ENCODE peak calls at places on chromosomes 7 and 10, in ten cellular contexts. One of them, this sample, is unnamed.

GRCh38 chr10:34999532-34999931 is 90.6 kb downstream of the CUL2 start:
- DNase-seq in BJ: no peak
- DNase-seq in colonic mucosa: no peak
- DNase-seq in NCI-H2081: no peak
- DNase-seq in AG10803: no peak
- DNase-seq in NCI-H345: no peak
- DNase-seq in right lobe of liver: no peak
- DNase-seq in NAMALWA: no peak
- DNase-seq in stimulated activated CD8-positive, alpha-beta memory T cell treated with anti-CD3 and anti-CD28 coated beads, Interleukin-15, amount 100 ng/mL, for 24 hours: no peak
- DNase-seq in stimulated activated CD4-positive, alpha-beta T cell treated with anti-CD3 and anti-CD28 coated beads, Interleukin-15, amount 100 ng/mL, for 1 hour: no peak
- DNase-seq in this sample: no peak

GRCh38 chr7:10076661-10077300 is 896.9 kb upstream of the PHF14 start:
- DNase-seq in right lobe of liver: no peak
- DNase-seq in stimulated activated CD8-positive, alpha-beta memory T cell treated with anti-CD3 and anti-CD28 coated beads, Interleukin-15, amount 100 ng/mL, for 24 hours: no peak
- DNase-seq in AG10803: no peak
- DNase-seq in colonic mucosa: no peak
- DNase-seq in NAMALWA: no peak
- DNase-seq in NCI-H345: no peak
- DNase-seq in BJ: no peak
- DNase-seq in stimulated activated CD4-positive, alpha-beta T cell treated with anti-CD3 and anti-CD28 coated beads, Interleukin-15, amount 100 ng/mL, for 1 hour: no peak
- DNase-seq in NCI-H2081: no peak
- DNase-seq in this sample: no peak

GRCh38 chr10:103493362-103493871 is at the start of gene NEURL1:
- DNase-seq in AG10803: no peak
- DNase-seq in NCI-H345: peak
- DNase-seq in stimulated activated CD4-positive, alpha-beta T cell treated with anti-CD3 and anti-CD28 coated beads, Interleukin-15, amount 100 ng/mL, for 1 hour: no peak
- DNase-seq in right lobe of liver: no peak
- DNase-seq in NAMALWA: no peak
- DNase-seq in stimulated activated CD8-positive, alpha-beta memory T cell treated with anti-CD3 and anti-CD28 coated beads, Interleukin-15, amount 100 ng/mL, for 24 hours: no peak
- DNase-seq in colonic mucosa: no peak
- DNase-seq in BJ: no peak
- DNase-seq in NCI-H2081: no peak
- DNase-seq in this sample: no peak

GRCh38 chr7:98305951-98306535 is 24.6 kb downstream of the BRI3 start:
- DNase-seq in BJ: no peak
- DNase-seq in AG10803: no peak
- DNase-seq in right lobe of liver: peak
- DNase-seq in stimulated activated CD4-positive, alpha-beta T cell treated with anti-CD3 and anti-CD28 coated beads, Interleukin-15, amount 100 ng/mL, for 1 hour: no peak
- DNase-seq in NCI-H2081: no peak
- DNase-seq in stimulated activated CD8-positive, alpha-beta memory T cell treated with anti-CD3 and anti-CD28 coated beads, Interleukin-15, amount 100 ng/mL, for 24 hours: no peak
- DNase-seq in NAMALWA: no peak
- DNase-seq in NCI-H345: no peak
- DNase-seq in colonic mucosa: no peak
- DNase-seq in this sample: no peak

GRCh38 chr7:128395748-128396147 is 14.0 kb downstream of the IMPDH1 start:
- DNase-seq in BJ: no peak
- DNase-seq in NCI-H2081: no peak
- DNase-seq in colonic mucosa: no peak
- DNase-seq in right lobe of liver: no peak
- DNase-seq in stimulated activated CD8-positive, alpha-beta memory T cell treated with anti-CD3 and anti-CD28 coated beads, Interleukin-15, amount 100 ng/mL, for 24 hours: no peak
- DNase-seq in stimulated activated CD4-positive, alpha-beta T cell treated with anti-CD3 and anti-CD28 coated beads, Interleukin-15, amount 100 ng/mL, for 1 hour: no peak
- DNase-seq in AG10803: no peak
- DNase-seq in NCI-H345: no peak
- DNase-seq in NAMALWA: peak
- DNase-seq in this sample: no peak

GRCh38 chr7:17041324-17041723 is 159.5 kb upstream of the AGR3 start:
- DNase-seq in stimulated activated CD8-positive, alpha-beta memory T cell treated with anti-CD3 and anti-CD28 coated beads, Interleukin-15, amount 100 ng/mL, for 24 hours: no peak
- DNase-seq in NCI-H2081: peak
- DNase-seq in stimulated activated CD4-positive, alpha-beta T cell treated with anti-CD3 and anti-CD28 coated beads, Interleukin-15, amount 100 ng/mL, for 1 hour: no peak
- DNase-seq in colonic mucosa: no peak
- DNase-seq in NCI-H345: peak
- DNase-seq in right lobe of liver: no peak
- DNase-seq in BJ: peak
- DNase-seq in NAMALWA: no peak
- DNase-seq in AG10803: peak
- DNase-seq in this sample: no peak

GRCh38 chr10:113030453-113030852 is 80.4 kb downstream of the TCF7L2 start:
- DNase-seq in NCI-H2081: no peak
- DNase-seq in AG10803: peak
- DNase-seq in stimulated activated CD8-positive, alpha-beta memory T cell treated with anti-CD3 and anti-CD28 coated beads, Interleukin-15, amount 100 ng/mL, for 24 hours: no peak
- DNase-seq in NCI-H345: no peak
- DNase-seq in NAMALWA: no peak
- DNase-seq in BJ: no peak
- DNase-seq in colonic mucosa: no peak
- DNase-seq in right lobe of liver: no peak
- DNase-seq in stimulated activated CD4-positive, alpha-beta T cell treated with anti-CD3 and anti-CD28 coated beads, Interleukin-15, amount 100 ng/mL, for 1 hour: no peak
- DNase-seq in this sample: no peak

GRCh38 chr10:79029478-79030390 is 39.0 kb upstream of the ZMIZ1 start:
- DNase-seq in NAMALWA: no peak
- DNase-seq in BJ: no peak
- DNase-seq in stimulated activated CD4-positive, alpha-beta T cell treated with anti-CD3 and anti-CD28 coated beads, Interleukin-15, amount 100 ng/mL, for 1 hour: no peak
- DNase-seq in AG10803: no peak
- DNase-seq in right lobe of liver: peak
- DNase-seq in NCI-H345: no peak
- DNase-seq in stimulated activated CD8-positive, alpha-beta memory T cell treated with anti-CD3 and anti-CD28 coated beads, Interleukin-15, amount 100 ng/mL, for 24 hours: no peak
- DNase-seq in NCI-H2081: no peak
- DNase-seq in colonic mucosa: no peak
- DNase-seq in this sample: peak

GRCh38 chr10:126253613-126254002 is 134.7 kb downstream of the ADAM12 start:
- DNase-seq in NAMALWA: no peak
- DNase-seq in stimulated activated CD8-positive, alpha-beta memory T cell treated with anti-CD3 and anti-CD28 coated beads, Interleukin-15, amount 100 ng/mL, for 24 hours: no peak
- DNase-seq in stimulated activated CD4-positive, alpha-beta T cell treated with anti-CD3 and anti-CD28 coated beads, Interleukin-15, amount 100 ng/mL, for 1 hour: no peak
- DNase-seq in AG10803: no peak
- DNase-seq in right lobe of liver: no peak
- DNase-seq in NCI-H345: no peak
- DNase-seq in colonic mucosa: no peak
- DNase-seq in BJ: no peak
- DNase-seq in NCI-H2081: no peak
- DNase-seq in this sample: no peak

GRCh38 chr10:119441151-119441821 is 101.2 kb downstream of the RGS10 start:
- DNase-seq in NCI-H345: no peak
- DNase-seq in stimulated activated CD4-positive, alpha-beta T cell treated with anti-CD3 and anti-CD28 coated beads, Interleukin-15, amount 100 ng/mL, for 1 hour: no peak
- DNase-seq in colonic mucosa: no peak
- DNase-seq in BJ: peak
- DNase-seq in NCI-H2081: no peak
- DNase-seq in AG10803: peak
- DNase-seq in right lobe of liver: no peak
- DNase-seq in stimulated activated CD8-positive, alpha-beta memory T cell treated with anti-CD3 and anti-CD28 coated beads, Interleukin-15, amount 100 ng/mL, for 24 hours: no peak
- DNase-seq in NAMALWA: no peak
- DNase-seq in this sample: peak

GRCh38 chr7:2833087-2833910 is 10.8 kb downstream of the GNA12 start:
- DNase-seq in NCI-H2081: no peak
- DNase-seq in right lobe of liver: no peak
- DNase-seq in NCI-H345: no peak
- DNase-seq in BJ: no peak
- DNase-seq in stimulated activated CD4-positive, alpha-beta T cell treated with anti-CD3 and anti-CD28 coated beads, Interleukin-15, amount 100 ng/mL, for 1 hour: no peak
- DNase-seq in colonic mucosa: no peak
- DNase-seq in AG10803: no peak
- DNase-seq in NAMALWA: no peak
- DNase-seq in stimulated activated CD8-positive, alpha-beta memory T cell treated with anti-CD3 and anti-CD28 coated beads, Interleukin-15, amount 100 ng/mL, for 24 hours: no peak
- DNase-seq in this sample: no peak

GRCh38 chr7:156058248-156058647 is 246.0 kb upstream of the SHH start:
- DNase-seq in NAMALWA: no peak
- DNase-seq in AG10803: no peak
- DNase-seq in stimulated activated CD8-positive, alpha-beta memory T cell treated with anti-CD3 and anti-CD28 coated beads, Interleukin-15, amount 100 ng/mL, for 24 hours: no peak
- DNase-seq in stimulated activated CD4-positive, alpha-beta T cell treated with anti-CD3 and anti-CD28 coated beads, Interleukin-15, amount 100 ng/mL, for 1 hour: no peak
- DNase-seq in NCI-H2081: no peak
- DNase-seq in BJ: no peak
- DNase-seq in NCI-H345: no peak
- DNase-seq in right lobe of liver: peak
- DNase-seq in colonic mucosa: no peak
- DNase-seq in this sample: no peak

GRCh38 chr10:34580643-34581042 is 234.5 kb downstream of the PARD3 start:
- DNase-seq in NAMALWA: no peak
- DNase-seq in stimulated activated CD8-positive, alpha-beta memory T cell treated with anti-CD3 and anti-CD28 coated beads, Interleukin-15, amount 100 ng/mL, for 24 hours: no peak
- DNase-seq in BJ: no peak
- DNase-seq in right lobe of liver: no peak
- DNase-seq in colonic mucosa: no peak
- DNase-seq in NCI-H2081: no peak
- DNase-seq in NCI-H345: no peak
- DNase-seq in AG10803: peak
- DNase-seq in stimulated activated CD4-positive, alpha-beta T cell treated with anti-CD3 and anti-CD28 coated beads, Interleukin-15, amount 100 ng/mL, for 1 hour: no peak
- DNase-seq in this sample: no peak

GRCh38 chr10:47402681-47403301 is 18.7 kb upstream of the ZNF488 start:
- DNase-seq in NCI-H345: no peak
- DNase-seq in NCI-H2081: no peak
- DNase-seq in stimulated activated CD8-positive, alpha-beta memory T cell treated with anti-CD3 and anti-CD28 coated beads, Interleukin-15, amount 100 ng/mL, for 24 hours: no peak
- DNase-seq in BJ: peak
- DNase-seq in colonic mucosa: peak
- DNase-seq in stimulated activated CD4-positive, alpha-beta T cell treated with anti-CD3 and anti-CD28 coated beads, Interleukin-15, amount 100 ng/mL, for 1 hour: no peak
- DNase-seq in NAMALWA: no peak
- DNase-seq in right lobe of liver: no peak
- DNase-seq in AG10803: peak
- DNase-seq in this sample: peak